ENCODE peak calls at places on chromosomes 13 and 19, in nine cellular contexts. One of them, this sample, is unnamed.

GRCh38 chr19:58385313-58386165 is 1.5 kb upstream of the RPS5 start:
- DNase-seq in H54: no peak
- DNase-seq in Daoy: no peak
- DNase-seq in GM10248: no peak
- DNase-seq in GM20000: no peak
- DNase-seq in activated CD8-positive, alpha-beta T cell treated with anti-CD3 and anti-CD28 coated beads for 36 hours: peak
- DNase-seq in stimulated activated naive CD8-positive, alpha-beta T cell treated with anti-CD3 and anti-CD28 coated beads, Interleukin-15, amount 100 ng/mL, for 72 hours: no peak
- DNase-seq in Calu3: no peak
- DNase-seq in non-pigmented ciliary epithelial cell: no peak
- DNase-seq in this sample: peak

GRCh38 chr13:110556224-110556606 is 5.3 kb downstream of the RAB20 start:
- DNase-seq in H54: no peak
- DNase-seq in Daoy: no peak
- DNase-seq in GM10248: no peak
- DNase-seq in GM20000: no peak
- DNase-seq in activated CD8-positive, alpha-beta T cell treated with anti-CD3 and anti-CD28 coated beads for 36 hours: no peak
- DNase-seq in stimulated activated naive CD8-positive, alpha-beta T cell treated with anti-CD3 and anti-CD28 coated beads, Interleukin-15, amount 100 ng/mL, for 72 hours: no peak
- DNase-seq in Calu3: no peak
- DNase-seq in non-pigmented ciliary epithelial cell: no peak
- DNase-seq in this sample: no peak

GRCh38 chr13:43095771-43096719 is 72.7 kb downstream of the DNAJC15 start:
- DNase-seq in H54: no peak
- DNase-seq in Daoy: no peak
- DNase-seq in GM10248: no peak
- DNase-seq in GM20000: no peak
- DNase-seq in activated CD8-positive, alpha-beta T cell treated with anti-CD3 and anti-CD28 coated beads for 36 hours: no peak
- DNase-seq in stimulated activated naive CD8-positive, alpha-beta T cell treated with anti-CD3 and anti-CD28 coated beads, Interleukin-15, amount 100 ng/mL, for 72 hours: no peak
- DNase-seq in Calu3: no peak
- DNase-seq in non-pigmented ciliary epithelial cell: no peak
- DNase-seq in this sample: no peak

GRCh38 chr19:979318-979741 is 4.8 kb upstream of the WDR18 start:
- DNase-seq in H54: no peak
- DNase-seq in Daoy: no peak
- DNase-seq in GM10248: peak
- DNase-seq in GM20000: peak
- DNase-seq in activated CD8-positive, alpha-beta T cell treated with anti-CD3 and anti-CD28 coated beads for 36 hours: no peak
- DNase-seq in stimulated activated naive CD8-positive, alpha-beta T cell treated with anti-CD3 and anti-CD28 coated beads, Interleukin-15, amount 100 ng/mL, for 72 hours: no peak
- DNase-seq in Calu3: no peak
- DNase-seq in non-pigmented ciliary epithelial cell: no peak
- DNase-seq in this sample: peak

GRCh38 chr13:89577301-89577700 is 1770.2 kb upstream of the MIR17HG start:
- DNase-seq in H54: no peak
- DNase-seq in Daoy: no peak
- DNase-seq in GM10248: no peak
- DNase-seq in GM20000: no peak
- DNase-seq in activated CD8-positive, alpha-beta T cell treated with anti-CD3 and anti-CD28 coated beads for 36 hours: no peak
- DNase-seq in stimulated activated naive CD8-positive, alpha-beta T cell treated with anti-CD3 and anti-CD28 coated beads, Interleukin-15, amount 100 ng/mL, for 72 hours: no peak
- DNase-seq in Calu3: no peak
- DNase-seq in non-pigmented ciliary epithelial cell: no peak
- DNase-seq in this sample: no peak

GRCh38 chr13:44920013-44920412 is 69.3 kb downstream of the NUFIP1 start:
- DNase-seq in H54: no peak
- DNase-seq in Daoy: no peak
- DNase-seq in GM10248: no peak
- DNase-seq in GM20000: no peak
- DNase-seq in activated CD8-positive, alpha-beta T cell treated with anti-CD3 and anti-CD28 coated beads for 36 hours: no peak
- DNase-seq in stimulated activated naive CD8-positive, alpha-beta T cell treated with anti-CD3 and anti-CD28 coated beads, Interleukin-15, amount 100 ng/mL, for 72 hours: no peak
- DNase-seq in Calu3: no peak
- DNase-seq in non-pigmented ciliary epithelial cell: no peak
- DNase-seq in this sample: no peak

GRCh38 chr13:104014803-104015645 is 948.8 kb upstream of the SLC10A2 start:
- DNase-seq in H54: no peak
- DNase-seq in Daoy: no peak
- DNase-seq in GM10248: no peak
- DNase-seq in GM20000: no peak
- DNase-seq in activated CD8-positive, alpha-beta T cell treated with anti-CD3 and anti-CD28 coated beads for 36 hours: no peak
- DNase-seq in stimulated activated naive CD8-positive, alpha-beta T cell treated with anti-CD3 and anti-CD28 coated beads, Interleukin-15, amount 100 ng/mL, for 72 hours: no peak
- DNase-seq in Calu3: no peak
- DNase-seq in non-pigmented ciliary epithelial cell: peak
- DNase-seq in this sample: no peak

GRCh38 chr13:110244926-110245325 is 62.0 kb downstream of the COL4A1 start:
- DNase-seq in H54: no peak
- DNase-seq in Daoy: no peak
- DNase-seq in GM10248: no peak
- DNase-seq in GM20000: no peak
- DNase-seq in activated CD8-positive, alpha-beta T cell treated with anti-CD3 and anti-CD28 coated beads for 36 hours: no peak
- DNase-seq in stimulated activated naive CD8-positive, alpha-beta T cell treated with anti-CD3 and anti-CD28 coated beads, Interleukin-15, amount 100 ng/mL, for 72 hours: no peak
- DNase-seq in Calu3: no peak
- DNase-seq in non-pigmented ciliary epithelial cell: no peak
- DNase-seq in this sample: no peak

GRCh38 chr13:40187836-40188591 is 478.4 kb downstream of the FOXO1 start:
- DNase-seq in H54: no peak
- DNase-seq in Daoy: no peak
- DNase-seq in GM10248: no peak
- DNase-seq in GM20000: no peak
- DNase-seq in activated CD8-positive, alpha-beta T cell treated with anti-CD3 and anti-CD28 coated beads for 36 hours: peak
- DNase-seq in stimulated activated naive CD8-positive, alpha-beta T cell treated with anti-CD3 and anti-CD28 coated beads, Interleukin-15, amount 100 ng/mL, for 72 hours: peak
- DNase-seq in Calu3: no peak
- DNase-seq in non-pigmented ciliary epithelial cell: no peak
- DNase-seq in this sample: peak

GRCh38 chr19:55563261-55563690 is 17.4 kb downstream of the ZNF579 start:
- DNase-seq in H54: no peak
- DNase-seq in Daoy: no peak
- DNase-seq in GM10248: no peak
- DNase-seq in GM20000: no peak
- DNase-seq in activated CD8-positive, alpha-beta T cell treated with anti-CD3 and anti-CD28 coated beads for 36 hours: no peak
- DNase-seq in stimulated activated naive CD8-positive, alpha-beta T cell treated with anti-CD3 and anti-CD28 coated beads, Interleukin-15, amount 100 ng/mL, for 72 hours: no peak
- DNase-seq in Calu3: no peak
- DNase-seq in non-pigmented ciliary epithelial cell: no peak
- DNase-seq in this sample: peak

GRCh38 chr13:77571956-77572355 is 36.5 kb downstream of the SCEL start:
- DNase-seq in H54: no peak
- DNase-seq in Daoy: no peak
- DNase-seq in GM10248: no peak
- DNase-seq in GM20000: no peak
- DNase-seq in activated CD8-positive, alpha-beta T cell treated with anti-CD3 and anti-CD28 coated beads for 36 hours: no peak
- DNase-seq in stimulated activated naive CD8-positive, alpha-beta T cell treated with anti-CD3 and anti-CD28 coated beads, Interleukin-15, amount 100 ng/mL, for 72 hours: no peak
- DNase-seq in Calu3: no peak
- DNase-seq in non-pigmented ciliary epithelial cell: no peak
- DNase-seq in this sample: no peak

GRCh38 chr13:113298001-113298945 is 1.2 kb downstream of the LAMP1 start:
- DNase-seq in H54: no peak
- DNase-seq in Daoy: no peak
- DNase-seq in GM10248: no peak
- DNase-seq in GM20000: no peak
- DNase-seq in activated CD8-positive, alpha-beta T cell treated with anti-CD3 and anti-CD28 coated beads for 36 hours: peak
- DNase-seq in stimulated activated naive CD8-positive, alpha-beta T cell treated with anti-CD3 and anti-CD28 coated beads, Interleukin-15, amount 100 ng/mL, for 72 hours: no peak
- DNase-seq in Calu3: no peak
- DNase-seq in non-pigmented ciliary epithelial cell: no peak
- DNase-seq in this sample: no peak

GRCh38 chr19:56637976-56638555 is 4.9 kb upstream of the SMIM17 start:
- DNase-seq in H54: peak
- DNase-seq in Daoy: peak
- DNase-seq in GM10248: peak
- DNase-seq in GM20000: peak
- DNase-seq in activated CD8-positive, alpha-beta T cell treated with anti-CD3 and anti-CD28 coated beads for 36 hours: peak
- DNase-seq in stimulated activated naive CD8-positive, alpha-beta T cell treated with anti-CD3 and anti-CD28 coated beads, Interleukin-15, amount 100 ng/mL, for 72 hours: peak
- DNase-seq in Calu3: no peak
- DNase-seq in non-pigmented ciliary epithelial cell: peak
- DNase-seq in this sample: peak

GRCh38 chr19:45779231-45780145 is 2.8 kb downstream of the DMPK start:
- DNase-seq in H54: no peak
- DNase-seq in Daoy: peak
- DNase-seq in GM10248: peak
- DNase-seq in GM20000: peak
- DNase-seq in activated CD8-positive, alpha-beta T cell treated with anti-CD3 and anti-CD28 coated beads for 36 hours: peak
- DNase-seq in stimulated activated naive CD8-positive, alpha-beta T cell treated with anti-CD3 and anti-CD28 coated beads, Interleukin-15, amount 100 ng/mL, for 72 hours: peak
- DNase-seq in Calu3: peak
- DNase-seq in non-pigmented ciliary epithelial cell: no peak
- DNase-seq in this sample: peak

GRCh38 chr13:57874530-57874929 is 243.0 kb downstream of the PCDH17 start:
- DNase-seq in H54: no peak
- DNase-seq in Daoy: no peak
- DNase-seq in GM10248: no peak
- DNase-seq in GM20000: no peak
- DNase-seq in activated CD8-positive, alpha-beta T cell treated with anti-CD3 and anti-CD28 coated beads for 36 hours: no peak
- DNase-seq in stimulated activated naive CD8-positive, alpha-beta T cell treated with anti-CD3 and anti-CD28 coated beads, Interleukin-15, amount 100 ng/mL, for 72 hours: no peak
- DNase-seq in Calu3: no peak
- DNase-seq in non-pigmented ciliary epithelial cell: no peak
- DNase-seq in this sample: no peak

GRCh38 chr19:873084-874019 is 13.9 kb downstream of the CFD start:
- DNase-seq in H54: peak
- DNase-seq in Daoy: peak
- DNase-seq in GM10248: peak
- DNase-seq in GM20000: peak
- DNase-seq in activated CD8-positive, alpha-beta T cell treated with anti-CD3 and anti-CD28 coated beads for 36 hours: peak
- DNase-seq in stimulated activated naive CD8-positive, alpha-beta T cell treated with anti-CD3 and anti-CD28 coated beads, Interleukin-15, amount 100 ng/mL, for 72 hours: peak
- DNase-seq in Calu3: no peak
- DNase-seq in non-pigmented ciliary epithelial cell: no peak
- DNase-seq in this sample: no peak

GRCh38 chr19:28235606-28236125 is 977.3 kb downstream of the UQCRFS1 start:
- DNase-seq in H54: no peak
- DNase-seq in Daoy: no peak
- DNase-seq in GM10248: no peak
- DNase-seq in GM20000: no peak
- DNase-seq in activated CD8-positive, alpha-beta T cell treated with anti-CD3 and anti-CD28 coated beads for 36 hours: no peak
- DNase-seq in stimulated activated naive CD8-positive, alpha-beta T cell treated with anti-CD3 and anti-CD28 coated beads, Interleukin-15, amount 100 ng/mL, for 72 hours: no peak
- DNase-seq in Calu3: no peak
- DNase-seq in non-pigmented ciliary epithelial cell: no peak
- DNase-seq in this sample: peak

GRCh38 chr19:38684078-38684861 is 36.8 kb downstream of the ACTN4 start:
- DNase-seq in H54: peak
- DNase-seq in Daoy: peak
- DNase-seq in GM10248: peak
- DNase-seq in GM20000: no peak
- DNase-seq in activated CD8-positive, alpha-beta T cell treated with anti-CD3 and anti-CD28 coated beads for 36 hours: peak
- DNase-seq in stimulated activated naive CD8-positive, alpha-beta T cell treated with anti-CD3 and anti-CD28 coated beads, Interleukin-15, amount 100 ng/mL, for 72 hours: no peak
- DNase-seq in Calu3: peak
- DNase-seq in non-pigmented ciliary epithelial cell: no peak
- DNase-seq in this sample: peak

GRCh38 chr13:35987572-35988513 is 143.3 kb downstream of the DCLK1 start:
- DNase-seq in H54: no peak
- DNase-seq in Daoy: no peak
- DNase-seq in GM10248: no peak
- DNase-seq in GM20000: no peak
- DNase-seq in activated CD8-positive, alpha-beta T cell treated with anti-CD3 and anti-CD28 coated beads for 36 hours: no peak
- DNase-seq in stimulated activated naive CD8-positive, alpha-beta T cell treated with anti-CD3 and anti-CD28 coated beads, Interleukin-15, amount 100 ng/mL, for 72 hours: no peak
- DNase-seq in Calu3: no peak
- DNase-seq in non-pigmented ciliary epithelial cell: no peak
- DNase-seq in this sample: no peak

GRCh38 chr13:109509154-109509905 is 277.1 kb downstream of the IRS2 start:
- DNase-seq in H54: no peak
- DNase-seq in Daoy: peak
- DNase-seq in GM10248: no peak
- DNase-seq in GM20000: no peak
- DNase-seq in activated CD8-positive, alpha-beta T cell treated with anti-CD3 and anti-CD28 coated beads for 36 hours: no peak
- DNase-seq in stimulated activated naive CD8-positive, alpha-beta T cell treated with anti-CD3 and anti-CD28 coated beads, Interleukin-15, amount 100 ng/mL, for 72 hours: no peak
- DNase-seq in Calu3: no peak
- DNase-seq in non-pigmented ciliary epithelial cell: peak
- DNase-seq in this sample: no peak

GRCh38 chr13:93118081-93118615 is 108.5 kb upstream of the GPC6 start:
- DNase-seq in H54: no peak
- DNase-seq in Daoy: no peak
- DNase-seq in GM10248: no peak
- DNase-seq in GM20000: no peak
- DNase-seq in activated CD8-positive, alpha-beta T cell treated with anti-CD3 and anti-CD28 coated beads for 36 hours: no peak
- DNase-seq in stimulated activated naive CD8-positive, alpha-beta T cell treated with anti-CD3 and anti-CD28 coated beads, Interleukin-15, amount 100 ng/mL, for 72 hours: no peak
- DNase-seq in Calu3: no peak
- DNase-seq in non-pigmented ciliary epithelial cell: no peak
- DNase-seq in this sample: no peak

This sample was measured in islet precursor cell.